ENCODE peak calls at places on chromosome 19, in nine cellular contexts. One of them, this sample, is unnamed.
A peak's percentile ranks its signal among the peaks of the same experiment; 100 is the strongest.

GRCh38 chr19:2186071-2186846 is 22.5 kb downstream of the DOT1L start:
- DNase-seq in cerebellar cortex: peak; percentile 74
- DNase-seq in neuronal stem cell: no peak
- DNase-seq in NCI-H345: no peak
- DNase-seq in AG04450: peak; percentile 91
- DNase-seq in RCC 7860: no peak
- DNase-seq in upper lobe of right lung: peak; percentile 83
- DNase-seq in stimulated activated CD4-positive, alpha-beta T cell treated with anti-CD3 and anti-CD28 coated beads, Interleukin-1b, Interleukin-23, amount 100 ng/mL, for 48 hours: no peak
- DNase-seq in memory B cell: no peak
- DNase-seq in this sample: no peak

GRCh38 chr19:45153339-45154063 is 7.3 kb downstream of the NKPD1 start:
- DNase-seq in cerebellar cortex: no peak
- DNase-seq in neuronal stem cell: peak; percentile 66
- DNase-seq in NCI-H345: peak; percentile 59
- DNase-seq in AG04450: no peak
- DNase-seq in RCC 7860: no peak
- DNase-seq in upper lobe of right lung: no peak
- DNase-seq in stimulated activated CD4-positive, alpha-beta T cell treated with anti-CD3 and anti-CD28 coated beads, Interleukin-1b, Interleukin-23, amount 100 ng/mL, for 48 hours: peak; percentile 39
- DNase-seq in memory B cell: peak; percentile 24
- DNase-seq in this sample: peak; percentile 54

GRCh38 chr19:42542791-42543190 is 14.5 kb upstream of the CEACAM1 start:
- DNase-seq in cerebellar cortex: no peak
- DNase-seq in neuronal stem cell: no peak
- DNase-seq in NCI-H345: no peak
- DNase-seq in AG04450: no peak
- DNase-seq in RCC 7860: no peak
- DNase-seq in upper lobe of right lung: peak; percentile 15
- DNase-seq in stimulated activated CD4-positive, alpha-beta T cell treated with anti-CD3 and anti-CD28 coated beads, Interleukin-1b, Interleukin-23, amount 100 ng/mL, for 48 hours: no peak
- DNase-seq in memory B cell: no peak
- DNase-seq in this sample: no peak

GRCh38 chr19:5154799-5155426 is 185.7 kb downstream of the PTPRS start:
- DNase-seq in cerebellar cortex: peak; percentile 47
- DNase-seq in neuronal stem cell: no peak
- DNase-seq in NCI-H345: no peak
- DNase-seq in AG04450: no peak
- DNase-seq in RCC 7860: no peak
- DNase-seq in upper lobe of right lung: peak; percentile 52
- DNase-seq in stimulated activated CD4-positive, alpha-beta T cell treated with anti-CD3 and anti-CD28 coated beads, Interleukin-1b, Interleukin-23, amount 100 ng/mL, for 48 hours: no peak
- DNase-seq in memory B cell: no peak
- DNase-seq in this sample: no peak

GRCh38 chr19:12840091-12841079 is 2.1 kb downstream of the MAST1 start:
- DNase-seq in cerebellar cortex: peak; percentile 91
- DNase-seq in neuronal stem cell: peak; percentile 98
- DNase-seq in NCI-H345: peak; percentile 19
- DNase-seq in AG04450: no peak
- DNase-seq in RCC 7860: no peak
- DNase-seq in upper lobe of right lung: peak; percentile 85
- DNase-seq in stimulated activated CD4-positive, alpha-beta T cell treated with anti-CD3 and anti-CD28 coated beads, Interleukin-1b, Interleukin-23, amount 100 ng/mL, for 48 hours: peak; percentile 78
- DNase-seq in memory B cell: no peak
- DNase-seq in this sample: peak; percentile 86

GRCh38 chr19:40960062-40960685 is 30.9 kb upstream of the CYP2B6 start:
- DNase-seq in cerebellar cortex: no peak
- DNase-seq in neuronal stem cell: no peak
- DNase-seq in NCI-H345: no peak
- DNase-seq in AG04450: no peak
- DNase-seq in RCC 7860: no peak
- DNase-seq in upper lobe of right lung: no peak
- DNase-seq in stimulated activated CD4-positive, alpha-beta T cell treated with anti-CD3 and anti-CD28 coated beads, Interleukin-1b, Interleukin-23, amount 100 ng/mL, for 48 hours: no peak
- DNase-seq in memory B cell: no peak
- DNase-seq in this sample: no peak

GRCh38 chr19:33795370-33796163 is 1.1 kb upstream of the KCTD15 start:
- DNase-seq in cerebellar cortex: peak; percentile 72
- DNase-seq in neuronal stem cell: peak; percentile 88
- DNase-seq in NCI-H345: peak; percentile 55
- DNase-seq in AG04450: no peak
- DNase-seq in RCC 7860: no peak
- DNase-seq in upper lobe of right lung: peak; percentile 90
- DNase-seq in stimulated activated CD4-positive, alpha-beta T cell treated with anti-CD3 and anti-CD28 coated beads, Interleukin-1b, Interleukin-23, amount 100 ng/mL, for 48 hours: peak; percentile 54
- DNase-seq in memory B cell: peak; percentile 28
- DNase-seq in this sample: peak; percentile 71

GRCh38 chr19:41232686-41233085 is 13.7 kb downstream of the AXL start:
- DNase-seq in cerebellar cortex: no peak
- DNase-seq in neuronal stem cell: no peak
- DNase-seq in NCI-H345: no peak
- DNase-seq in AG04450: no peak
- DNase-seq in RCC 7860: no peak
- DNase-seq in upper lobe of right lung: no peak
- DNase-seq in stimulated activated CD4-positive, alpha-beta T cell treated with anti-CD3 and anti-CD28 coated beads, Interleukin-1b, Interleukin-23, amount 100 ng/mL, for 48 hours: no peak
- DNase-seq in memory B cell: no peak
- DNase-seq in this sample: no peak

GRCh38 chr19:33683881-33684549 is 62.3 kb downstream of the CHST8 start:
- DNase-seq in cerebellar cortex: no peak
- DNase-seq in neuronal stem cell: peak; percentile 75
- DNase-seq in NCI-H345: no peak
- DNase-seq in AG04450: peak; percentile 6
- DNase-seq in RCC 7860: no peak
- DNase-seq in upper lobe of right lung: peak; percentile 67
- DNase-seq in stimulated activated CD4-positive, alpha-beta T cell treated with anti-CD3 and anti-CD28 coated beads, Interleukin-1b, Interleukin-23, amount 100 ng/mL, for 48 hours: no peak
- DNase-seq in memory B cell: no peak
- DNase-seq in this sample: peak; percentile 26

GRCh38 chr19:29587518-29587986 is 18.5 kb upstream of the POP4 start:
- DNase-seq in cerebellar cortex: no peak
- DNase-seq in neuronal stem cell: no peak
- DNase-seq in NCI-H345: no peak
- DNase-seq in AG04450: no peak
- DNase-seq in RCC 7860: peak; percentile 51
- DNase-seq in upper lobe of right lung: no peak
- DNase-seq in stimulated activated CD4-positive, alpha-beta T cell treated with anti-CD3 and anti-CD28 coated beads, Interleukin-1b, Interleukin-23, amount 100 ng/mL, for 48 hours: peak; percentile 83
- DNase-seq in memory B cell: no peak
- DNase-seq in this sample: peak; percentile 79

GRCh38 chr19:40006273-40006691 is 9.4 kb downstream of the ZNF546 start:
- DNase-seq in cerebellar cortex: no peak
- DNase-seq in neuronal stem cell: no peak
- DNase-seq in NCI-H345: no peak
- DNase-seq in AG04450: peak; percentile 59
- DNase-seq in RCC 7860: peak; percentile 91
- DNase-seq in upper lobe of right lung: no peak
- DNase-seq in stimulated activated CD4-positive, alpha-beta T cell treated with anti-CD3 and anti-CD28 coated beads, Interleukin-1b, Interleukin-23, amount 100 ng/mL, for 48 hours: no peak
- DNase-seq in memory B cell: no peak
- DNase-seq in this sample: no peak

GRCh38 chr19:47881757-47882156 is 4.4 kb downstream of the SULT2A1 start:
- DNase-seq in cerebellar cortex: no peak
- DNase-seq in neuronal stem cell: no peak
- DNase-seq in NCI-H345: no peak
- DNase-seq in AG04450: no peak
- DNase-seq in RCC 7860: no peak
- DNase-seq in upper lobe of right lung: no peak
- DNase-seq in stimulated activated CD4-positive, alpha-beta T cell treated with anti-CD3 and anti-CD28 coated beads, Interleukin-1b, Interleukin-23, amount 100 ng/mL, for 48 hours: no peak
- DNase-seq in memory B cell: no peak
- DNase-seq in this sample: no peak

GRCh38 chr19:55368701-55369563 is 1.3 kb downstream of the IL11 start:
- DNase-seq in cerebellar cortex: no peak
- DNase-seq in neuronal stem cell: no peak
- DNase-seq in NCI-H345: no peak
- DNase-seq in AG04450: no peak
- DNase-seq in RCC 7860: no peak
- DNase-seq in upper lobe of right lung: no peak
- DNase-seq in stimulated activated CD4-positive, alpha-beta T cell treated with anti-CD3 and anti-CD28 coated beads, Interleukin-1b, Interleukin-23, amount 100 ng/mL, for 48 hours: no peak
- DNase-seq in memory B cell: no peak
- DNase-seq in this sample: peak; percentile 42

GRCh38 chr19:38544569-38545315 is 73.0 kb downstream of the MAP4K1 start:
- DNase-seq in cerebellar cortex: peak; percentile 21
- DNase-seq in neuronal stem cell: no peak
- DNase-seq in NCI-H345: no peak
- DNase-seq in AG04450: peak; percentile 7
- DNase-seq in RCC 7860: no peak
- DNase-seq in upper lobe of right lung: no peak
- DNase-seq in stimulated activated CD4-positive, alpha-beta T cell treated with anti-CD3 and anti-CD28 coated beads, Interleukin-1b, Interleukin-23, amount 100 ng/mL, for 48 hours: no peak
- DNase-seq in memory B cell: no peak
- DNase-seq in this sample: no peak

GRCh38 chr19:48455171-48455907 is at the start of gene KCNJ14:
- DNase-seq in cerebellar cortex: no peak
- DNase-seq in neuronal stem cell: no peak
- DNase-seq in NCI-H345: no peak
- DNase-seq in AG04450: no peak
- DNase-seq in RCC 7860: no peak
- DNase-seq in upper lobe of right lung: no peak
- DNase-seq in stimulated activated CD4-positive, alpha-beta T cell treated with anti-CD3 and anti-CD28 coated beads, Interleukin-1b, Interleukin-23, amount 100 ng/mL, for 48 hours: no peak
- DNase-seq in memory B cell: no peak
- DNase-seq in this sample: no peak

GRCh38 chr19:29268721-29269483 is 56.0 kb upstream of the UQCRFS1 start:
- DNase-seq in cerebellar cortex: no peak
- DNase-seq in neuronal stem cell: no peak
- DNase-seq in NCI-H345: no peak
- DNase-seq in AG04450: no peak
- DNase-seq in RCC 7860: no peak
- DNase-seq in upper lobe of right lung: peak; percentile 43
- DNase-seq in stimulated activated CD4-positive, alpha-beta T cell treated with anti-CD3 and anti-CD28 coated beads, Interleukin-1b, Interleukin-23, amount 100 ng/mL, for 48 hours: no peak
- DNase-seq in memory B cell: no peak
- DNase-seq in this sample: no peak

GRCh38 chr19:14072535-14073231 is at the start of gene MISP3:
- DNase-seq in cerebellar cortex: peak; percentile 60
- DNase-seq in neuronal stem cell: no peak
- DNase-seq in NCI-H345: peak; percentile 45
- DNase-seq in AG04450: no peak
- DNase-seq in RCC 7860: no peak
- DNase-seq in upper lobe of right lung: peak; percentile 91
- DNase-seq in stimulated activated CD4-positive, alpha-beta T cell treated with anti-CD3 and anti-CD28 coated beads, Interleukin-1b, Interleukin-23, amount 100 ng/mL, for 48 hours: peak; percentile 33
- DNase-seq in memory B cell: no peak
- DNase-seq in this sample: peak; percentile 43

GRCh38 chr19:406999-407491 is 1.9 kb downstream of the C2CD4C start:
- DNase-seq in cerebellar cortex: no peak
- DNase-seq in neuronal stem cell: no peak
- DNase-seq in NCI-H345: no peak
- DNase-seq in AG04450: no peak
- DNase-seq in RCC 7860: no peak
- DNase-seq in upper lobe of right lung: no peak
- DNase-seq in stimulated activated CD4-positive, alpha-beta T cell treated with anti-CD3 and anti-CD28 coated beads, Interleukin-1b, Interleukin-23, amount 100 ng/mL, for 48 hours: no peak
- DNase-seq in memory B cell: no peak
- DNase-seq in this sample: no peak

GRCh38 chr19:4555657-4556561 is 3.6 kb downstream of the SEMA6B start:
- DNase-seq in cerebellar cortex: no peak
- DNase-seq in neuronal stem cell: no peak
- DNase-seq in NCI-H345: no peak
- DNase-seq in AG04450: no peak
- DNase-seq in RCC 7860: no peak
- DNase-seq in upper lobe of right lung: no peak
- DNase-seq in stimulated activated CD4-positive, alpha-beta T cell treated with anti-CD3 and anti-CD28 coated beads, Interleukin-1b, Interleukin-23, amount 100 ng/mL, for 48 hours: no peak
- DNase-seq in memory B cell: no peak
- DNase-seq in this sample: peak; percentile 17

GRCh38 chr19:16001481-16002312 is 52.9 kb downstream of the OR10H4 start:
- DNase-seq in cerebellar cortex: no peak
- DNase-seq in neuronal stem cell: no peak
- DNase-seq in NCI-H345: no peak
- DNase-seq in AG04450: peak; percentile 49
- DNase-seq in RCC 7860: no peak
- DNase-seq in upper lobe of right lung: no peak
- DNase-seq in stimulated activated CD4-positive, alpha-beta T cell treated with anti-CD3 and anti-CD28 coated beads, Interleukin-1b, Interleukin-23, amount 100 ng/mL, for 48 hours: peak; percentile 46
- DNase-seq in memory B cell: peak; percentile 16
- DNase-seq in this sample: peak; percentile 63

GRCh38 chr19:45955905-45956608 is 17.6 kb downstream of the NOVA2 start:
- DNase-seq in cerebellar cortex: no peak
- DNase-seq in neuronal stem cell: no peak
- DNase-seq in NCI-H345: no peak
- DNase-seq in AG04450: no peak
- DNase-seq in RCC 7860: no peak
- DNase-seq in upper lobe of right lung: no peak
- DNase-seq in stimulated activated CD4-positive, alpha-beta T cell treated with anti-CD3 and anti-CD28 coated beads, Interleukin-1b, Interleukin-23, amount 100 ng/mL, for 48 hours: no peak
- DNase-seq in memory B cell: no peak
- DNase-seq in this sample: no peak

GRCh38 chr19:49436381-49437017 is 4.8 kb downstream of the SLC17A7 start:
- DNase-seq in cerebellar cortex: peak; percentile 62
- DNase-seq in neuronal stem cell: no peak
- DNase-seq in NCI-H345: no peak
- DNase-seq in AG04450: no peak
- DNase-seq in RCC 7860: no peak
- DNase-seq in upper lobe of right lung: no peak
- DNase-seq in stimulated activated CD4-positive, alpha-beta T cell treated with anti-CD3 and anti-CD28 coated beads, Interleukin-1b, Interleukin-23, amount 100 ng/mL, for 48 hours: peak; percentile 76
- DNase-seq in memory B cell: no peak
- DNase-seq in this sample: peak; percentile 86

GRCh38 chr19:13995017-13995728 is 10.9 kb downstream of the RFX1 start:
- DNase-seq in cerebellar cortex: peak; percentile 90
- DNase-seq in neuronal stem cell: no peak
- DNase-seq in NCI-H345: no peak
- DNase-seq in AG04450: no peak
- DNase-seq in RCC 7860: no peak
- DNase-seq in upper lobe of right lung: no peak
- DNase-seq in stimulated activated CD4-positive, alpha-beta T cell treated with anti-CD3 and anti-CD28 coated beads, Interleukin-1b, Interleukin-23, amount 100 ng/mL, for 48 hours: no peak
- DNase-seq in memory B cell: no peak
- DNase-seq in this sample: no peak

GRCh38 chr19:32519023-32519422 is 62.0 kb upstream of the PDCD5 start:
- DNase-seq in cerebellar cortex: no peak
- DNase-seq in neuronal stem cell: no peak
- DNase-seq in NCI-H345: no peak
- DNase-seq in AG04450: no peak
- DNase-seq in RCC 7860: no peak
- DNase-seq in upper lobe of right lung: no peak
- DNase-seq in stimulated activated CD4-positive, alpha-beta T cell treated with anti-CD3 and anti-CD28 coated beads, Interleukin-1b, Interleukin-23, amount 100 ng/mL, for 48 hours: no peak
- DNase-seq in memory B cell: no peak
- DNase-seq in this sample: no peak